ENCODE peak calls at places on chromosome 20, in seven cellular contexts. One of them, this sample, is unnamed.

GRCh38 chr20:48897298-48898044 is 24.0 kb upstream of the ARFGEF2 start:
- DNase-seq in sigmoid colon: no peak
- DNase-seq in left ventricle myocardium inferior: no peak
- DNase-seq in astrocyte of the cerebellum: peak
- DNase-seq in adrenal gland: no peak
- DNase-seq in nephron progenitor cell: no peak
- DNase-seq in hepatocyte: no peak
- DNase-seq in this sample: no peak

GRCh38 chr20:57627972-57628650 is 7.9 kb upstream of the ZBP1 start:
- DNase-seq in sigmoid colon: no peak
- DNase-seq in left ventricle myocardium inferior: peak
- DNase-seq in astrocyte of the cerebellum: no peak
- DNase-seq in adrenal gland: peak
- DNase-seq in nephron progenitor cell: no peak
- DNase-seq in hepatocyte: peak
- DNase-seq in this sample: no peak

GRCh38 chr20:54524849-54525248 is 49.5 kb downstream of the DOK5 start:
- DNase-seq in sigmoid colon: no peak
- DNase-seq in left ventricle myocardium inferior: no peak
- DNase-seq in astrocyte of the cerebellum: no peak
- DNase-seq in adrenal gland: no peak
- DNase-seq in nephron progenitor cell: no peak
- DNase-seq in hepatocyte: no peak
- DNase-seq in this sample: no peak

GRCh38 chr20:48789185-48789668 is 38.6 kb downstream of the PREX1 start:
- DNase-seq in sigmoid colon: no peak
- DNase-seq in left ventricle myocardium inferior: no peak
- DNase-seq in astrocyte of the cerebellum: no peak
- DNase-seq in adrenal gland: no peak
- DNase-seq in nephron progenitor cell: no peak
- DNase-seq in hepatocyte: no peak
- DNase-seq in this sample: no peak

GRCh38 chr20:48822879-48823385 is 4.9 kb downstream of the PREX1 start:
- DNase-seq in sigmoid colon: no peak
- DNase-seq in left ventricle myocardium inferior: no peak
- DNase-seq in astrocyte of the cerebellum: no peak
- DNase-seq in adrenal gland: no peak
- DNase-seq in nephron progenitor cell: no peak
- DNase-seq in hepatocyte: no peak
- DNase-seq in this sample: no peak

GRCh38 chr20:3681931-3682820 is at the start of gene ADAM33:
- DNase-seq in sigmoid colon: peak
- DNase-seq in left ventricle myocardium inferior: peak
- DNase-seq in astrocyte of the cerebellum: no peak
- DNase-seq in adrenal gland: no peak
- DNase-seq in nephron progenitor cell: peak
- DNase-seq in hepatocyte: peak
- DNase-seq in this sample: peak

GRCh38 chr20:19617256-19617655 is 140.8 kb upstream of the RIN2 start:
- DNase-seq in sigmoid colon: no peak
- DNase-seq in left ventricle myocardium inferior: no peak
- DNase-seq in astrocyte of the cerebellum: no peak
- DNase-seq in adrenal gland: no peak
- DNase-seq in nephron progenitor cell: no peak
- DNase-seq in hepatocyte: no peak
- DNase-seq in this sample: no peak

GRCh38 chr20:2872304-2873009 is 824 bp upstream of the PTPRA start:
- DNase-seq in sigmoid colon: peak
- DNase-seq in left ventricle myocardium inferior: peak
- DNase-seq in astrocyte of the cerebellum: no peak
- DNase-seq in adrenal gland: peak
- DNase-seq in nephron progenitor cell: peak
- DNase-seq in hepatocyte: peak
- DNase-seq in this sample: peak

GRCh38 chr20:63979549-63980316 is at the start of gene SAMD10:
- DNase-seq in sigmoid colon: no peak
- DNase-seq in left ventricle myocardium inferior: no peak
- DNase-seq in astrocyte of the cerebellum: no peak
- DNase-seq in adrenal gland: peak
- DNase-seq in nephron progenitor cell: peak
- DNase-seq in hepatocyte: peak
- DNase-seq in this sample: peak

GRCh38 chr20:47620808-47621805 is 119.4 kb downstream of the NCOA3 start:
- DNase-seq in sigmoid colon: no peak
- DNase-seq in left ventricle myocardium inferior: no peak
- DNase-seq in astrocyte of the cerebellum: peak
- DNase-seq in adrenal gland: no peak
- DNase-seq in nephron progenitor cell: no peak
- DNase-seq in hepatocyte: peak
- DNase-seq in this sample: no peak

GRCh38 chr20:53981752-53982437 is 88.5 kb downstream of the BCAS1 start:
- DNase-seq in sigmoid colon: no peak
- DNase-seq in left ventricle myocardium inferior: no peak
- DNase-seq in astrocyte of the cerebellum: no peak
- DNase-seq in adrenal gland: no peak
- DNase-seq in nephron progenitor cell: no peak
- DNase-seq in hepatocyte: no peak
- DNase-seq in this sample: no peak

GRCh38 chr20:3900187-3900604 is 11.0 kb downstream of the PANK2 start:
- DNase-seq in sigmoid colon: no peak
- DNase-seq in left ventricle myocardium inferior: no peak
- DNase-seq in astrocyte of the cerebellum: no peak
- DNase-seq in adrenal gland: no peak
- DNase-seq in nephron progenitor cell: no peak
- DNase-seq in hepatocyte: no peak
- DNase-seq in this sample: no peak

GRCh38 chr20:19908586-19908985 is 108.6 kb upstream of the NAA20 start:
- DNase-seq in sigmoid colon: no peak
- DNase-seq in left ventricle myocardium inferior: no peak
- DNase-seq in astrocyte of the cerebellum: no peak
- DNase-seq in adrenal gland: no peak
- DNase-seq in nephron progenitor cell: no peak
- DNase-seq in hepatocyte: no peak
- DNase-seq in this sample: no peak

GRCh38 chr20:21522479-21523397 is 8.9 kb upstream of the NKX2-2 start:
- DNase-seq in sigmoid colon: no peak
- DNase-seq in left ventricle myocardium inferior: no peak
- DNase-seq in astrocyte of the cerebellum: no peak
- DNase-seq in adrenal gland: no peak
- DNase-seq in nephron progenitor cell: peak
- DNase-seq in hepatocyte: no peak
- DNase-seq in this sample: peak

GRCh38 chr20:19185083-19185482 is 27.4 kb upstream of the SLC24A3 start:
- DNase-seq in sigmoid colon: no peak
- DNase-seq in left ventricle myocardium inferior: no peak
- DNase-seq in astrocyte of the cerebellum: no peak
- DNase-seq in adrenal gland: no peak
- DNase-seq in nephron progenitor cell: no peak
- DNase-seq in hepatocyte: no peak
- DNase-seq in this sample: no peak

GRCh38 chr20:16560661-16561060 is 12.6 kb downstream of the KIF16B start:
- DNase-seq in sigmoid colon: no peak
- DNase-seq in left ventricle myocardium inferior: no peak
- DNase-seq in astrocyte of the cerebellum: no peak
- DNase-seq in adrenal gland: peak
- DNase-seq in nephron progenitor cell: no peak
- DNase-seq in hepatocyte: no peak
- DNase-seq in this sample: no peak

GRCh38 chr20:8095648-8096572 is 36.2 kb upstream of the PLCB1 start:
- DNase-seq in sigmoid colon: no peak
- DNase-seq in left ventricle myocardium inferior: no peak
- DNase-seq in astrocyte of the cerebellum: no peak
- DNase-seq in adrenal gland: no peak
- DNase-seq in nephron progenitor cell: no peak
- DNase-seq in hepatocyte: no peak
- DNase-seq in this sample: no peak

GRCh38 chr20:64113796-64114355 is 6.5 kb upstream of the NPBWR2 start:
- DNase-seq in sigmoid colon: peak
- DNase-seq in left ventricle myocardium inferior: no peak
- DNase-seq in astrocyte of the cerebellum: no peak
- DNase-seq in adrenal gland: peak
- DNase-seq in nephron progenitor cell: no peak
- DNase-seq in hepatocyte: no peak
- DNase-seq in this sample: peak

GRCh38 chr20:10338781-10339180 is 95.2 kb downstream of the MKKS start:
- DNase-seq in sigmoid colon: no peak
- DNase-seq in left ventricle myocardium inferior: no peak
- DNase-seq in astrocyte of the cerebellum: no peak
- DNase-seq in adrenal gland: no peak
- DNase-seq in nephron progenitor cell: no peak
- DNase-seq in hepatocyte: no peak
- DNase-seq in this sample: no peak

GRCh38 chr20:10339609-10340008 is 94.4 kb downstream of the MKKS start:
- DNase-seq in sigmoid colon: no peak
- DNase-seq in left ventricle myocardium inferior: no peak
- DNase-seq in astrocyte of the cerebellum: no peak
- DNase-seq in adrenal gland: no peak
- DNase-seq in nephron progenitor cell: no peak
- DNase-seq in hepatocyte: no peak
- DNase-seq in this sample: no peak

GRCh38 chr20:10344953-10345352 is 89.1 kb downstream of the MKKS start:
- DNase-seq in sigmoid colon: no peak
- DNase-seq in left ventricle myocardium inferior: no peak
- DNase-seq in astrocyte of the cerebellum: no peak
- DNase-seq in adrenal gland: no peak
- DNase-seq in nephron progenitor cell: no peak
- DNase-seq in hepatocyte: no peak
- DNase-seq in this sample: no peak

GRCh38 chr20:10337291-10337690 is 96.7 kb downstream of the MKKS start:
- DNase-seq in sigmoid colon: no peak
- DNase-seq in left ventricle myocardium inferior: no peak
- DNase-seq in astrocyte of the cerebellum: no peak
- DNase-seq in adrenal gland: no peak
- DNase-seq in nephron progenitor cell: no peak
- DNase-seq in hepatocyte: no peak
- DNase-seq in this sample: no peak

DNA sequence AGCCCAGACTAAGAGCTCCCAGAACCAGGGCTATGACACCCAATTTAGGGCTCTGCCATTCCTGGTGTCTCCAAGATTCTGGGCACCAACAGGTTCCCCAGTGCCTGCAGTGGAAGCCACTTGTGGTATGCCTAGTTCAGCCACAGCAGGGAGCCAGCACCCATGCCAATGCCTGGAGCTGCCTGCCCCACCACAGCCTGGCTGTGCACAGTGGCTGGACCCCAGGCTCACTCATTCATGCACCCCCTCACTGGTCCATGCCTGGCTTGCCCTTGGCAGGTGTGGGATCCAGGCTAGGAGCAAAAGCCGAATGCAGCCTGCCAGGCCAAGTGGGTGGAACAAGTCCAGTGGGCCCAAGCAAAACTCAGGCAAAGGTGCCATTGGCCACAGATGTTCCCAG is 91.9 kb downstream of the MKKS start:
- DNase-seq in sigmoid colon: no peak
- DNase-seq in left ventricle myocardium inferior: no peak
- DNase-seq in astrocyte of the cerebellum: no peak
- DNase-seq in adrenal gland: no peak
- DNase-seq in nephron progenitor cell: no peak
- DNase-seq in hepatocyte: no peak
- DNase-seq in this sample: no peak
- TF ChIP-seq CTCF in sigmoid colon: no peak
- TF ChIP-seq CTCF in left ventricle myocardium inferior: no peak
- TF ChIP-seq CTCF in astrocyte of the cerebellum: no peak
- TF ChIP-seq CTCF in adrenal gland: no peak
- TF ChIP-seq CTCF in nephron progenitor cell: no peak
- TF ChIP-seq CTCF in hepatocyte: no peak
- TF ChIP-seq CTCF in this sample: no peak

GRCh38 chr20:61170521-61170920 is 81.5 kb upstream of the CDH4 start:
- DNase-seq in sigmoid colon: no peak
- DNase-seq in left ventricle myocardium inferior: no peak
- DNase-seq in astrocyte of the cerebellum: no peak
- DNase-seq in adrenal gland: no peak
- DNase-seq in nephron progenitor cell: peak
- DNase-seq in hepatocyte: no peak
- DNase-seq in this sample: no peak
- TF ChIP-seq CTCF in sigmoid colon: no peak
- TF ChIP-seq CTCF in left ventricle myocardium inferior: no peak
- TF ChIP-seq CTCF in astrocyte of the cerebellum: no peak
- TF ChIP-seq CTCF in adrenal gland: no peak
- TF ChIP-seq CTCF in nephron progenitor cell: no peak
- TF ChIP-seq CTCF in hepatocyte: no peak
- TF ChIP-seq CTCF in this sample: no peak

DNA sequence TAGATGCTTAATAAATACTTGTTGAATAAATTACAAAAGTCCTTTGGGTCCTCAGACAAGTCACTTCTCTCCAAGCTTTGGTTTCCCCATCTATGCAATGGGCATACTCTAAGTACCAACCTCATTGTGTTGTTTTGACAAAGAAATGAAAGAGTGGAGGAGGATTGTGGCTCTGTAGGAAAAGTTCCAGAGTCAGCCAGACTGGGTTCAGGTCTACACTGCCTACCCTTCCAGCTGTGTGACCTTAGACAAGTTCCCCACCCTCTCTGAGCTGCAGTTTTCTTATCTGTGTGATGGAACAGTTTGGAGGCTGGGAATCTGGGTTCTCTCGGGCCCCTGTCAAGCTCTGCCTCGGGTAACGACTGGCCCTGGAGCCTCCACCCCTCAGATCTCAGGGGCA is 53.9 kb downstream of the SNAI1 start:
- DNase-seq in sigmoid colon: no peak
- DNase-seq in left ventricle myocardium inferior: no peak
- DNase-seq in astrocyte of the cerebellum: no peak
- DNase-seq in adrenal gland: no peak
- DNase-seq in nephron progenitor cell: no peak
- DNase-seq in hepatocyte: no peak
- DNase-seq in this sample: no peak
- TF ChIP-seq CTCF in sigmoid colon: no peak
- TF ChIP-seq CTCF in left ventricle myocardium inferior: no peak
- TF ChIP-seq CTCF in astrocyte of the cerebellum: no peak
- TF ChIP-seq CTCF in adrenal gland: no peak
- TF ChIP-seq CTCF in nephron progenitor cell: no peak
- TF ChIP-seq CTCF in hepatocyte: no peak
- TF ChIP-seq CTCF in this sample: no peak

DNA sequence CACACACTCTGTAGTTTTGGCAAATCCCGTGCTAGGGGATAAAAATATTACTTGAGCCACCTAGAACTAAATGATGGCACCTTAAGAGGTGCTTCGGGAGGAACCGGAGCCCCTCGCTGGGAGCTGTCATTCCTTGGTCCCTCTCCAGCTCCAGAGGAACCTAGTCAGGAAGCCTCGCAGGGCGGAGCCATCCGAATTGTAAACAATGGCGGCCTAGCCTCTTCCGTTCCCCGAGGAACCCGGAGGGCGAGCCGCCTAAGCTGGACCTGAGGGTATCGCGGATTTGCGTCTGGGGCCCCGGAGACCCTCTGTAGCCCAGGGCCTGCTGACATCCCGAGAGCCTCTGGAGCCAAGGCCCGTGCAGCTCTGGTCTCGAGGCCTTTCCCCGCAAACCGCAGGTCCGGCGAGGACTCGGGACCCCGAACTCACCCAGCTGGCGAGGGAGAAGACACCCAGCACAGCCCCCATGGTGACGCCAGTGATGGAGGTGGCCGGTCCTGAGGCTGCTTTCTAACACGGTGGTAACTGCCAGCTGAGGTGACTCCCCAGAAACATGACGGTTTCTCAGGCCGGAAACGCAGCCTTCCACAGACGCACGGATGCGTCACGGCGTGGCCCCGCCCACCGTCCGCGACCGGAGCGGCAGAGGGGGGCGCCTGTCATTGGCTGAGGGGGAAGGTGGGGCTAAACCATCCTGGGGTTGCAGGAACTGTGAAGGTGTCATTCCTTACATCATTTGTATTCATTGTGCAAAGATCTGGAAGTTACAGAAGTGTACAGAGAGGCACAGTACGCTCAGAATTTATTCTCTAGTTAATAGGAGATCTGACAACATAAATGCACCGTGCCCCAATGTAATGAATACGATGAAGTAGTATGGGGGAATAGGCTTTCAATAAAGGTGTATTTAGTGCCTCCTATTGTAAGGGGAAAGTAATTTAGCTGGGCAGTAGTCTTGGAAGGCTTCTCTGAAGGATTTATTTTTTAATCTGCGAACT is at the start of gene SERINC3:
- DNase-seq in sigmoid colon: peak
- DNase-seq in left ventricle myocardium inferior: peak
- DNase-seq in astrocyte of the cerebellum: peak
- DNase-seq in adrenal gland: peak
- DNase-seq in nephron progenitor cell: peak
- DNase-seq in hepatocyte: peak
- DNase-seq in this sample: peak
- TF ChIP-seq CTCF in sigmoid colon: no peak
- TF ChIP-seq CTCF in left ventricle myocardium inferior: no peak
- TF ChIP-seq CTCF in astrocyte of the cerebellum: peak
- TF ChIP-seq CTCF in adrenal gland: no peak
- TF ChIP-seq CTCF in nephron progenitor cell: no peak
- TF ChIP-seq CTCF in hepatocyte: peak
- TF ChIP-seq CTCF in this sample: no peak